ENCODE peak calls at places on chromosomes 7 and 10, in eight cellular contexts. S is neural progenitor cell, M is sigmoid colon, H is lung, O is mammary epithelial cell, V is IMR-90, K is heart left ventricle, G is stomach. P is an unnamed sample.

GRCh38 chr10:106908225-106908624 is 256.3 kb downstream of the SORCS1 start:
- DNase-seq in S (no peak), M (no peak), H (no peak), O (no peak), V (no peak), K (no peak), G (no peak), P (no peak)

GRCh38 chr7:28280516-28280915 is 99.9 kb upstream of the JAZF1 start:
- DNase-seq in S (peak), M (no peak), H (no peak), O (no peak), V (no peak), K (no peak), G (no peak), P (no peak)

GRCh38 chr7:157932498-157933218 is 595.9 kb downstream of the DNAJB6 start:
- DNase-seq in S (no peak), M (no peak), H (no peak), O (no peak), V (no peak), K (no peak), G (no peak), P (no peak)

GRCh38 chr7:11625669-11626068 is 206.3 kb downstream of the THSD7A start:
- DNase-seq in S (no peak), M (no peak), H (no peak), O (no peak), V (no peak), K (peak), G (no peak), P (peak)

GRCh38 chr10:86217386-86218080 is 149.1 kb downstream of the GRID1 start:
- DNase-seq in S (no peak), M (no peak), H (no peak), O (no peak), V (no peak), K (no peak), G (no peak), P (no peak)

GRCh38 chr10:121159670-121160069 is 308.5 kb downstream of the WDR11 start:
- DNase-seq in S (no peak), M (no peak), H (no peak), O (peak), V (no peak), K (no peak), G (no peak), P (no peak)

GRCh38 chr10:13349776-13350274 is 1.7 kb upstream of the SEPHS1 start:
- DNase-seq in S (peak), M (peak), H (peak), O (peak), V (peak), K (peak), G (peak), P (peak)

GRCh38 chr7:151168787-151169162 is 1.3 kb upstream of the GBX1 start:
- DNase-seq in S (peak), M (no peak), H (no peak), O (no peak), V (no peak), K (no peak), G (peak), P (no peak)

GRCh38 chr10:102413053-102413705 is 5.4 kb downstream of the PSD start:
- DNase-seq in S (peak), M (no peak), H (no peak), O (no peak), V (no peak), K (no peak), G (no peak), P (no peak)

GRCh38 chr7:139687980-139688632 is 89.7 kb downstream of the HIPK2 start:
- DNase-seq in S (no peak), M (no peak), H (no peak), O (peak), V (peak), K (no peak), G (no peak), P (no peak)

GRCh38 chr7:66185680-66186187 is 19.4 kb upstream of the TPST1 start:
- DNase-seq in S (no peak), M (no peak), H (no peak), O (no peak), V (no peak), K (no peak), G (no peak), P (no peak)

GRCh38 chr10:119246862-119247549 is 39.6 kb downstream of the GRK5 start:
- DNase-seq in S (no peak), M (no peak), H (no peak), O (no peak), V (peak), K (no peak), G (no peak), P (no peak)
- TF ChIP-seq CTCF in S (no peak), M (no peak), H (no peak), O (no peak), V (peak), K (no peak), G (no peak), P (no peak)

GRCh38 chr10:8056378-8056777 is 1.9 kb downstream of the GATA3 start:
- DNase-seq in S (peak), M (no peak), H (no peak), O (no peak), V (no peak), K (no peak), G (no peak), P (no peak)

GRCh38 chr10:8059191-8059936 is 4.9 kb downstream of the GATA3 start:
- DNase-seq in S (peak), M (no peak), H (no peak), O (peak), V (no peak), K (no peak), G (no peak), P (no peak)

GRCh38 chr10:8058274-8059111 is 4.0 kb downstream of the GATA3 start:
- DNase-seq in S (no peak), M (no peak), H (no peak), O (peak), V (no peak), K (no peak), G (no peak), P (no peak)

GRCh38 chr10:8056891-8057331 is 2.4 kb downstream of the GATA3 start:
- DNase-seq in S (peak), M (no peak), H (no peak), O (peak), V (no peak), K (no peak), G (no peak), P (no peak)

DNA sequence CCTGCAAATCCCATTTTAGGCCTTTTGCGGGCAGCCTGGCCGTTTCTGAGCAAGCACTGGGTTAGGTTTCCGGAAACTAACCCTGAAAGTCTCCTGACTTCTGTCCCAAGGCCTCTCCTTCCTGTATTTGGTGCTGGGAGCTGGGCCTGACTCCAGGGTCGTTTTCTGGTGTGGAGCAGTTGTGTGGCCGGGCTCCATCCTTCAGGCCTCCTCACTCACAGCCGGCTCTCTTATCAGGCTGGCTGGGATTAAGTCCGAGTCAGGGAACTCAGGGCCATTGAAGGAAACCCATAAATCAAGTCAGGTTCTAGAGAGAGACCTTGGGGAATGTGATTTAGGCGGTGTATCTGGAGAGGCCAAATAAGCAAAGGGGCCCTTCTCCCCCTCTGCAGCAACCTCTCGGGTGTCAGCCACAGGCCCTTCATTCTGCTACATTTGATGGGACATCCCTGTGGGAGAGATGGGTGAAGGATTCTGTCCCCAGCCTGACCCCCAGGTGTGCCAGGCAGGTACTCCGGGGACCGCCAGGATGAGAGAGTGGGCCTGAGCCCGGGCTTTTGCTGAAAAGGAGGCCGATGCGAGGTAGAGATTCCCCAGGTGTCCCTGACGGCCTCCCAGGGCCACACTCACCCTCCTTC is 3.3 kb downstream of the GATA3 start:
- DNase-seq in S (peak), M (no peak), H (no peak), O (peak), V (no peak), K (no peak), G (no peak), P (no peak)
- H3K4me3 ChIP-seq in S (no peak), M (no peak), H (no peak), O (peak), V (no peak), K (peak), G (no peak), P (no peak)

DNA sequence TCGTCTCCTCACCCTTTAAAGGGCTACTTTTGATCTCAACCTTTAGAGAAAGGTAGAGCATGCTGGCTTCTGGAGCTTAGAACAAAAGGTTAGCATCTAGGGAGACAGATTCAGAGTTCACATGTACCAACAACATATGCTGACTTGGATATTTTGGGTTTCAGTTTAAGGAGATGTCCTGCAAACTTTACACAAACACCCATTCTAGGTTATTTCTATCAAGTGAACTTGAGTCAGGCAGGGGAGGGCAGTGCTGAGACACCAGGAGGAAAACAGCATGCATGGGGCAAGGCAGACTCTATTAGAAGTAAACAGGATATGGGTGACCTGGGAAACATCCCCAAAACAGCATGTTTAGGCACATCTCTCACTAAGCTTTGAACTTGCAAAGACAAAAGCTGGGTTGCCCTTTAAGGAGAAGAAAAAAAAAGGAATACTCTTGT is 43.8 kb downstream of the ARL4A start:
- DNase-seq in S (no peak), M (no peak), H (no peak), O (peak), V (peak), K (no peak), G (no peak), P (no peak)
- TF ChIP-seq CTCF in S (no peak), M (no peak), H (no peak), O (peak), V (no peak), K (no peak), G (no peak), P (no peak)

GRCh38 chr7:87810130-87810529 is 66.0 kb downstream of the SLC25A40 start:
- DNase-seq in S (peak), M (no peak), H (no peak), O (no peak), V (no peak), K (no peak), G (no peak), P (no peak)
- H3K4me3 ChIP-seq in S (no peak), M (no peak), H (no peak), O (no peak), V (no peak), K (no peak), G (no peak), P (no peak)

GRCh38 chr7:88429382-88429781 is 122.7 kb upstream of the STEAP4 start:
- DNase-seq in S (no peak), M (no peak), H (no peak), O (peak), V (no peak), K (no peak), G (no peak), P (no peak)
- TF ChIP-seq CTCF in S (no peak), M (no peak), H (no peak), O (no peak), V (no peak), K (no peak), G (no peak), P (no peak)

DNA sequence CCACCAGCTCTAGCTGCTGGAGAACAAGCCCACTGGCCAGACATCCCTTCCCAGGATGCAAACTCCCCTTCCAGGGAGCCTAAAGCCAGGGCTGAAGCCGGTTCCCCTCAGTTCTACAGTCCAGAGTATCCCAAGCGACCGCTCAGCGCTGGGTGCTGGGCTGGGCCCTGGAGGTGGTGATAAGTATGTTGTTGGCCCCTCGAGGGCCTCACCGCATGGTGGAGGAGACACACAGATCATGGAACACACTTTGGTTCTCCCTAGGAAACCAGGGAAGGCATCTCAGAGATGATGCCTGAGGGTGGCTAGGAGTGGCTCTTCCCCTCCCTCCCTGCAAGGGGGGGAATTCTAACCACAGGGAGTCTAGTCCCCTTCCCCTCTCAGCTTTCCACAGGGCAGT is 4.4 kb downstream of the PODXL start:
- DNase-seq in S (no peak), M (no peak), H (no peak), O (no peak), V (no peak), K (no peak), G (no peak), P (no peak)
- H3K4me3 ChIP-seq in S (no peak), M (no peak), H (no peak), O (no peak), V (no peak), K (peak), G (no peak), P (no peak)

GRCh38 chr7:125316451-125316850 is 386.8 kb upstream of the POT1 start:
- DNase-seq in S (peak), M (no peak), H (no peak), O (peak), V (no peak), K (no peak), G (no peak), P (peak)
- TF ChIP-seq CTCF in S (peak), M (no peak), H (no peak), O (peak), V (no peak), K (peak), G (no peak), P (peak)

GRCh38 chr7:30596721-30597120 is 2.0 kb downstream of the GARS1 start:
- DNase-seq in S (no peak), M (no peak), H (no peak), O (no peak), V (peak), K (no peak), G (no peak), P (no peak)
- H3K4me3 ChIP-seq in S (peak), M (peak), H (no peak), O (peak), V (peak), K (peak), G (peak), P (no peak)

P was measured in body of pancreas.